ENCODE peak calls at places on chromosome 11, in six cellular contexts. F is adrenal gland; A is CD4-positive, alpha-beta memory T cell; C is OCI-LY7; O is upper lobe of left lung; Q is CD4-positive, CD25-positive, alpha-beta regulatory T cell. P is an unnamed sample. For H3K4me1 and H3K36me3, the result is how much of the 10 kb centered on the place peaks cover.

GRCh38 chr11:45234306-45235006 is 51.7 kb downstream of the SYT13 start:
- DNase-seq in F (no peak), A (no peak), C (no peak), O (peak), Q (no peak), P (no peak)

GRCh38 chr11:3959015-3959917 is 103.8 kb downstream of the STIM1 start:
- DNase-seq in F (no peak), A (no peak), C (peak), O (no peak), Q (no peak), P (no peak)

GRCh38 chr11:72578051-72578450 is 96.2 kb downstream of the PDE2A start:
- DNase-seq in F (no peak), A (no peak), C (no peak), O (no peak), Q (no peak), P (no peak)

GRCh38 chr11:113895367-113896155 is 9.0 kb upstream of the HTR3B start:
- DNase-seq in F (no peak), A (no peak), C (no peak), O (no peak), Q (no peak), P (peak)

GRCh38 chr11:114242032-114242431 is 54.2 kb upstream of the NNMT start:
- DNase-seq in F (no peak), A (no peak), C (no peak), O (peak), Q (no peak), P (no peak)

GRCh38 chr11:36454991-36455611 is 55.0 kb downstream of the TRAF6 start:
- DNase-seq in F (no peak), A (no peak), C (no peak), O (peak), Q (no peak), P (peak)

GRCh38 chr11:17498475-17498874 is 21.8 kb upstream of the ABCC8 start:
- DNase-seq in F (no peak), A (no peak), C (no peak), O (no peak), Q (no peak), P (no peak)

GRCh38 chr11:29318134-29318845 is 698.5 kb downstream of the KCNA4 start:
- DNase-seq in F (no peak), A (no peak), C (no peak), O (no peak), Q (no peak), P (no peak)

GRCh38 chr11:106950067-106950491 is 68.2 kb downstream of the GUCY1A2 start:
- DNase-seq in F (no peak), A (no peak), C (no peak), O (no peak), Q (no peak), P (no peak)

GRCh38 chr11:70471254-70471653 is 72.9 kb downstream of the CTTN start:
- DNase-seq in F (no peak), A (no peak), C (peak), O (no peak), Q (peak), P (peak)

GRCh38 chr11:126197277-126197939 is 14.0 kb downstream of the RPUSD4 start:
- DNase-seq in F (no peak), A (no peak), C (no peak), O (no peak), Q (no peak), P (no peak)

GRCh38 chr11:44528581-44528980 is 36.9 kb upstream of the CD82 start:
- DNase-seq in F (no peak), A (no peak), C (no peak), O (no peak), Q (no peak), P (no peak)

GRCh38 chr11:67433536-67434394 is 3.7 kb downstream of the PTPRCAP start:
- DNase-seq in F (no peak), A (no peak), C (no peak), O (peak), Q (no peak), P (no peak)

GRCh38 chr11:121448431-121448941 is 3.6 kb upstream of the SORL1 start:
- DNase-seq in F (no peak), A (no peak), C (peak), O (no peak), Q (no peak), P (no peak)

GRCh38 chr11:32358729-32359128 is 76.6 kb downstream of the WT1 start:
- DNase-seq in F (no peak), A (no peak), C (no peak), O (no peak), Q (no peak), P (peak)

GRCh38 chr11:9600651-9601040 is 27.2 kb downstream of the WEE1 start:
- DNase-seq in F (no peak), A (no peak), C (peak), O (no peak), Q (no peak), P (no peak)

GRCh38 chr11:4044971-4045646 is 49.5 kb upstream of the RRM1 start:
- DNase-seq in F (no peak), A (no peak), C (no peak), O (no peak), Q (no peak), P (no peak)

GRCh38 chr11:86629070-86629706 is 43.2 kb downstream of the ME3 start:
- DNase-seq in F (peak), A (no peak), C (no peak), O (no peak), Q (no peak), P (no peak)

GRCh38 chr11:120205596-120206161 is 5.2 kb upstream of the OAF start:
- DNase-seq in F (peak), A (no peak), C (no peak), O (no peak), Q (no peak), P (no peak)

GRCh38 chr11:31809857-31810778 is 1.0 kb downstream of the PAX6 start:
- DNase-seq in F (no peak), A (no peak), C (no peak), O (peak), Q (no peak), P (no peak)

GRCh38 chr11:26335903-26336302 is 4.0 kb downstream of the ANO3 start:
- DNase-seq in F (no peak), A (no peak), C (no peak), O (no peak), Q (no peak), P (no peak)

GRCh38 chr11:26333906-26334305 is 2.0 kb downstream of the ANO3 start:
- DNase-seq in F (no peak), A (no peak), C (no peak), O (no peak), Q (no peak), P (no peak)

GRCh38 chr11:26332572-26332915 is 614 bp downstream of the ANO3 start:
- DNase-seq in F (no peak), A (no peak), C (no peak), O (no peak), Q (no peak), P (no peak)

GRCh38 chr11:26330255-26330654 is 1.7 kb upstream of the ANO3 start:
- DNase-seq in F (no peak), A (no peak), C (no peak), O (no peak), Q (no peak), P (no peak)

GRCh38 chr11:26331911-26332571 is at the start of gene ANO3:
- DNase-seq in F (peak), A (no peak), C (no peak), O (peak), Q (no peak), P (peak)
- H3K4me3 ChIP-seq in F (no peak), A (no peak), C (no peak), O (no peak), Q (no peak), P (no peak)

GRCh38 chr11:47001666-47002285 is 65.2 kb downstream of the CSTPP1 start:
- DNase-seq in F (no peak), A (no peak), C (peak), O (no peak), Q (no peak), P (no peak)

GRCh38 chr11:47002366-47002765 is 65.8 kb downstream of the CSTPP1 start:
- DNase-seq in F (no peak), A (no peak), C (peak), O (no peak), Q (no peak), P (no peak)

GRCh38 chr11:47005441-47005840 is 68.9 kb downstream of the CSTPP1 start:
- DNase-seq in F (no peak), A (no peak), C (no peak), O (no peak), Q (no peak), P (no peak)

GRCh38 chr11:47003180-47003877 is 66.8 kb downstream of the CSTPP1 start:
- DNase-seq in F (peak), A (no peak), C (peak), O (no peak), Q (no peak), P (no peak)

DNA sequence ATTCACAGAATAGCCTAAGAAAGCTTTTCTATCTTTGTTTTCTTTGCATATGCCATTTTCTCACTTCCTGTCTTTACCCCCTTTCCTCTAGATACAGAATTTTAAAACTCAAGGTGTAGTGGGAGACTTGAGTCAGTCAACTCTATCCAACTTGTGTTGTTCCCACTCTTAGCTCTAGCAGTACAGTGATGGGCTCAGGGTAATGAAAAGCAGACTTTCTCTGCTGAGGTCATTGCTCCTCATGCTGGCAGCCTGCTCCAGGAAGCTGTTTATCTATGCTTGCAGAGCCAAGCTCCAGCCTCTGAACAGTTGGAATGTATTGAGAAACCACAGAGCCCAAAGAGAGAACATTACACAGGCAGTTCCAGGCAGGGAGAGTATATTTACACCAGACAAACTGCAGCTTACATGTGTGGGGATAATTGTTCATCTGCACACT is 68.1 kb downstream of the CSTPP1 start:
- DNase-seq in F (peak), A (no peak), C (peak), O (no peak), Q (peak), P (no peak)
- H3K4me1 ChIP-seq in F (under half), A (under half), C (half or more), O (under half), Q (under half), P (under half)

GRCh38 chr11:94861306-94861845 is 93.2 kb downstream of the AMOTL1 start:
- DNase-seq in F (no peak), A (no peak), C (no peak), O (no peak), Q (no peak), P (no peak)

GRCh38 chr11:94866231-94866827 is 98.2 kb downstream of the AMOTL1 start:
- DNase-seq in F (no peak), A (no peak), C (no peak), O (no peak), Q (no peak), P (no peak)

GRCh38 chr11:94866936-94867795 is 99.0 kb downstream of the AMOTL1 start:
- DNase-seq in F (no peak), A (no peak), C (no peak), O (no peak), Q (no peak), P (no peak)

GRCh38 chr11:94868468-94868867 is 100.3 kb downstream of the AMOTL1 start:
- DNase-seq in F (no peak), A (no peak), C (no peak), O (no peak), Q (no peak), P (no peak)

DNA sequence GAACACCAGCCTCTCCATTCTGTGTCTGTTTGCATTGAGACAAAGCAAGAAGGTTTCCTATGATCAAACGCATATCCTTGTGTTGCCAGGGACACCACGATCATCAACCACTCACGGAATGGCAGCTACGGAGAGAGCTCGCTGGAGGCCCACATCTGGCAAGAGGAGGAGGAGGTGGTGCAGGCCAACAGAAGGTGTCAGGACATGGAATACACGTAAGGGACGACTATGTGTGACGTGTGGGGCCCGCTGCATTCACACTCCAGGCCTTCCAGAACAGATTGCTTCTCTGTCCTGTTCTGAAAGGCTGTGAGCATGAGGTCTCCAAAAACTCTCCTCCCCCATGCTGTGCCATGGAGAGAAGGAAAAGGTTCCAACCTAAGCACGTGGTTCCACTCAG is 96.5 kb downstream of the AMOTL1 start:
- DNase-seq in F (no peak), A (no peak), C (no peak), O (no peak), Q (no peak), P (no peak)
- H3K36me3 ChIP-seq in F (under half), A (under half), C (under half), O (half or more), Q (under half), P (under half)

GRCh38 chr11:78065239-78065638 is 1.6 kb downstream of the THRSP start:
- DNase-seq in F (no peak), A (no peak), C (no peak), O (no peak), Q (no peak), P (no peak)

GRCh38 chr11:78061088-78061920 is 2.4 kb upstream of the THRSP start:
- DNase-seq in F (peak), A (no peak), C (no peak), O (no peak), Q (no peak), P (no peak)

GRCh38 chr11:78062671-78063070 is 990 bp upstream of the THRSP start:
- DNase-seq in F (no peak), A (no peak), C (no peak), O (no peak), Q (no peak), P (no peak)

GRCh38 chr11:78061921-78062311 is 1.7 kb upstream of the THRSP start:
- DNase-seq in F (peak), A (no peak), C (no peak), O (no peak), Q (no peak), P (no peak)

GRCh38 chr11:78063440-78064181 is at the start of gene THRSP:
- DNase-seq in F (no peak), A (no peak), C (no peak), O (peak), Q (no peak), P (no peak)
- H3K4me3 ChIP-seq in F (no peak), A (no peak), C (no peak), O (no peak), Q (no peak), P (no peak)

P was measured in HAP-1.